ENCODE peak calls at places on chromosomes 6 and 20, in ten cellular contexts. One of them, this sample, is unnamed. For H3K4me1, the result is how much of the 10 kb centered on the place peaks cover.

GRCh38 chr6:56495654-56496053 is 147.0 kb downstream of the DST start:
- DNase-seq in SJSA1: no peak
- DNase-seq in mesendoderm: no peak
- DNase-seq in neural progenitor cell: no peak
- DNase-seq in A549: no peak
- DNase-seq in left lung: no peak
- DNase-seq in uterus: no peak
- DNase-seq in astrocyte: no peak
- DNase-seq in tibial nerve: no peak
- DNase-seq in tibial artery: no peak
- DNase-seq in this sample: no peak

GRCh38 chr6:128275030-128275429 is 245.4 kb downstream of the PTPRK start:
- DNase-seq in SJSA1: peak
- DNase-seq in mesendoderm: no peak
- DNase-seq in neural progenitor cell: no peak
- DNase-seq in A549: no peak
- DNase-seq in left lung: no peak
- DNase-seq in uterus: no peak
- DNase-seq in astrocyte: peak
- DNase-seq in tibial nerve: no peak
- DNase-seq in tibial artery: no peak
- DNase-seq in this sample: no peak

GRCh38 chr6:159830481-159831372 is 30.7 kb downstream of the PNLDC1 start:
- DNase-seq in SJSA1: no peak
- DNase-seq in mesendoderm: no peak
- DNase-seq in neural progenitor cell: no peak
- DNase-seq in A549: no peak
- DNase-seq in left lung: no peak
- DNase-seq in uterus: no peak
- DNase-seq in astrocyte: no peak
- DNase-seq in tibial nerve: no peak
- DNase-seq in tibial artery: peak
- DNase-seq in this sample: no peak

GRCh38 chr6:116512155-116512559 is 718 bp downstream of the CALHM5 start:
- DNase-seq in SJSA1: no peak
- DNase-seq in mesendoderm: no peak
- DNase-seq in neural progenitor cell: no peak
- DNase-seq in A549: no peak
- DNase-seq in left lung: no peak
- DNase-seq in uterus: no peak
- DNase-seq in astrocyte: no peak
- DNase-seq in tibial nerve: no peak
- DNase-seq in tibial artery: no peak
- DNase-seq in this sample: no peak

GRCh38 chr6:160337301-160337700 is 10.9 kb upstream of the SLC22A3 start:
- DNase-seq in SJSA1: no peak
- DNase-seq in mesendoderm: peak
- DNase-seq in neural progenitor cell: no peak
- DNase-seq in A549: no peak
- DNase-seq in left lung: no peak
- DNase-seq in uterus: no peak
- DNase-seq in astrocyte: peak
- DNase-seq in tibial nerve: no peak
- DNase-seq in tibial artery: no peak
- DNase-seq in this sample: no peak

GRCh38 chr6:166251655-166252054 is 56.5 kb downstream of the PRR18 start:
- DNase-seq in SJSA1: no peak
- DNase-seq in mesendoderm: no peak
- DNase-seq in neural progenitor cell: no peak
- DNase-seq in A549: no peak
- DNase-seq in left lung: no peak
- DNase-seq in uterus: no peak
- DNase-seq in astrocyte: no peak
- DNase-seq in tibial nerve: no peak
- DNase-seq in tibial artery: no peak
- DNase-seq in this sample: no peak

GRCh38 chr6:119894801-119895200 is 545.2 kb upstream of the MAN1A1 start:
- DNase-seq in SJSA1: no peak
- DNase-seq in mesendoderm: no peak
- DNase-seq in neural progenitor cell: no peak
- DNase-seq in A549: no peak
- DNase-seq in left lung: no peak
- DNase-seq in uterus: no peak
- DNase-seq in astrocyte: no peak
- DNase-seq in tibial nerve: no peak
- DNase-seq in tibial artery: no peak
- DNase-seq in this sample: no peak

GRCh38 chr20:6305536-6305935 is 182.7 kb upstream of the FERMT1 start:
- DNase-seq in SJSA1: no peak
- DNase-seq in mesendoderm: no peak
- DNase-seq in neural progenitor cell: no peak
- DNase-seq in A549: no peak
- DNase-seq in left lung: no peak
- DNase-seq in uterus: no peak
- DNase-seq in astrocyte: no peak
- DNase-seq in tibial nerve: no peak
- DNase-seq in tibial artery: no peak
- DNase-seq in this sample: no peak

GRCh38 chr20:62503414-62504178 is 27.8 kb upstream of the GATA5 start:
- DNase-seq in SJSA1: no peak
- DNase-seq in mesendoderm: no peak
- DNase-seq in neural progenitor cell: no peak
- DNase-seq in A549: no peak
- DNase-seq in left lung: no peak
- DNase-seq in uterus: no peak
- DNase-seq in astrocyte: no peak
- DNase-seq in tibial nerve: no peak
- DNase-seq in tibial artery: no peak
- DNase-seq in this sample: no peak

GRCh38 chr6:16089232-16089843 is 39.5 kb upstream of the MYLIP start:
- DNase-seq in SJSA1: no peak
- DNase-seq in mesendoderm: no peak
- DNase-seq in neural progenitor cell: no peak
- DNase-seq in A549: no peak
- DNase-seq in left lung: no peak
- DNase-seq in uterus: no peak
- DNase-seq in astrocyte: no peak
- DNase-seq in tibial nerve: no peak
- DNase-seq in tibial artery: no peak
- DNase-seq in this sample: no peak

GRCh38 chr6:129498950-129499870 is 210.8 kb downstream of the ARHGAP18 start:
- DNase-seq in SJSA1: peak
- DNase-seq in mesendoderm: peak
- DNase-seq in neural progenitor cell: peak
- DNase-seq in A549: peak
- DNase-seq in left lung: no peak
- DNase-seq in uterus: no peak
- DNase-seq in astrocyte: peak
- DNase-seq in tibial nerve: no peak
- DNase-seq in tibial artery: no peak
- DNase-seq in this sample: peak

GRCh38 chr20:33880396-33880795 is 69.2 kb downstream of the CHMP4B start:
- DNase-seq in SJSA1: no peak
- DNase-seq in mesendoderm: no peak
- DNase-seq in neural progenitor cell: no peak
- DNase-seq in A549: no peak
- DNase-seq in left lung: no peak
- DNase-seq in uterus: no peak
- DNase-seq in astrocyte: no peak
- DNase-seq in tibial nerve: no peak
- DNase-seq in tibial artery: no peak
- DNase-seq in this sample: no peak

GRCh38 chr20:21177767-21178166 is 51.9 kb downstream of the KIZ start:
- DNase-seq in SJSA1: no peak
- DNase-seq in mesendoderm: no peak
- DNase-seq in neural progenitor cell: no peak
- DNase-seq in A549: no peak
- DNase-seq in left lung: no peak
- DNase-seq in uterus: no peak
- DNase-seq in astrocyte: no peak
- DNase-seq in tibial nerve: no peak
- DNase-seq in tibial artery: no peak
- DNase-seq in this sample: no peak

GRCh38 chr6:41648921-41649320 is 10.7 kb downstream of the MDFI start:
- DNase-seq in SJSA1: no peak
- DNase-seq in mesendoderm: no peak
- DNase-seq in neural progenitor cell: no peak
- DNase-seq in A549: no peak
- DNase-seq in left lung: no peak
- DNase-seq in uterus: no peak
- DNase-seq in astrocyte: no peak
- DNase-seq in tibial nerve: no peak
- DNase-seq in tibial artery: peak
- DNase-seq in this sample: no peak

GRCh38 chr6:36125575-36125974 is 4.7 kb upstream of the MAPK13 start:
- DNase-seq in SJSA1: no peak
- DNase-seq in mesendoderm: no peak
- DNase-seq in neural progenitor cell: no peak
- DNase-seq in A549: no peak
- DNase-seq in left lung: no peak
- DNase-seq in uterus: no peak
- DNase-seq in astrocyte: no peak
- DNase-seq in tibial nerve: no peak
- DNase-seq in tibial artery: no peak
- DNase-seq in this sample: no peak

GRCh38 chr20:19272976-19273654 is 60.7 kb downstream of the SLC24A3 start:
- DNase-seq in SJSA1: no peak
- DNase-seq in mesendoderm: no peak
- DNase-seq in neural progenitor cell: no peak
- DNase-seq in A549: no peak
- DNase-seq in left lung: no peak
- DNase-seq in uterus: no peak
- DNase-seq in astrocyte: no peak
- DNase-seq in tibial nerve: no peak
- DNase-seq in tibial artery: peak
- DNase-seq in this sample: no peak

GRCh38 chr6:45822269-45822812 is 193.3 kb downstream of the CLIC5 start:
- DNase-seq in SJSA1: no peak
- DNase-seq in mesendoderm: no peak
- DNase-seq in neural progenitor cell: no peak
- DNase-seq in A549: no peak
- DNase-seq in left lung: no peak
- DNase-seq in uterus: no peak
- DNase-seq in astrocyte: no peak
- DNase-seq in tibial nerve: no peak
- DNase-seq in tibial artery: no peak
- DNase-seq in this sample: no peak

GRCh38 chr6:125910518-125910917 is 46.1 kb upstream of the HINT3 start:
- DNase-seq in SJSA1: peak
- DNase-seq in mesendoderm: no peak
- DNase-seq in neural progenitor cell: no peak
- DNase-seq in A549: no peak
- DNase-seq in left lung: no peak
- DNase-seq in uterus: no peak
- DNase-seq in astrocyte: peak
- DNase-seq in tibial nerve: no peak
- DNase-seq in tibial artery: no peak
- DNase-seq in this sample: no peak

GRCh38 chr6:158039178-158039557 is 57.5 kb downstream of the SYNJ2 start:
- DNase-seq in SJSA1: no peak
- DNase-seq in mesendoderm: peak
- DNase-seq in neural progenitor cell: peak
- DNase-seq in A549: no peak
- DNase-seq in left lung: no peak
- DNase-seq in uterus: no peak
- DNase-seq in astrocyte: peak
- DNase-seq in tibial nerve: no peak
- DNase-seq in tibial artery: peak
- DNase-seq in this sample: no peak

GRCh38 chr6:144809120-144809519 is 524.0 kb downstream of the UTRN start:
- DNase-seq in SJSA1: peak
- DNase-seq in mesendoderm: peak
- DNase-seq in neural progenitor cell: no peak
- DNase-seq in A549: no peak
- DNase-seq in left lung: no peak
- DNase-seq in uterus: no peak
- DNase-seq in astrocyte: peak
- DNase-seq in tibial nerve: no peak
- DNase-seq in tibial artery: no peak
- DNase-seq in this sample: no peak

GRCh38 chr20:52192296-52193007 is 873 bp upstream of the ZFP64 start:
- DNase-seq in SJSA1: no peak
- DNase-seq in mesendoderm: peak
- DNase-seq in neural progenitor cell: peak
- DNase-seq in A549: peak
- DNase-seq in left lung: peak
- DNase-seq in uterus: peak
- DNase-seq in astrocyte: no peak
- DNase-seq in tibial nerve: no peak
- DNase-seq in tibial artery: no peak
- DNase-seq in this sample: no peak

GRCh38 chr6:137910424-137910834 is 43.4 kb downstream of the TNFAIP3 start:
- DNase-seq in SJSA1: no peak
- DNase-seq in mesendoderm: no peak
- DNase-seq in neural progenitor cell: no peak
- DNase-seq in A549: no peak
- DNase-seq in left lung: peak
- DNase-seq in uterus: no peak
- DNase-seq in astrocyte: peak
- DNase-seq in tibial nerve: no peak
- DNase-seq in tibial artery: no peak
- DNase-seq in this sample: no peak
- H3K27ac ChIP-seq in SJSA1: no peak
- H3K27ac ChIP-seq in mesendoderm: no peak
- H3K27ac ChIP-seq in neural progenitor cell: no peak
- H3K27ac ChIP-seq in A549: no peak
- H3K27ac ChIP-seq in left lung: no peak
- H3K27ac ChIP-seq in uterus: no peak
- H3K27ac ChIP-seq in astrocyte: no peak
- H3K27ac ChIP-seq in tibial nerve: no peak
- H3K27ac ChIP-seq in tibial artery: no peak
- H3K27ac ChIP-seq in this sample: no peak

GRCh38 chr20:4829494-4830211 is 107.9 kb downstream of the PRND start:
- DNase-seq in SJSA1: no peak
- DNase-seq in mesendoderm: no peak
- DNase-seq in neural progenitor cell: no peak
- DNase-seq in A549: no peak
- DNase-seq in left lung: no peak
- DNase-seq in uterus: no peak
- DNase-seq in astrocyte: no peak
- DNase-seq in tibial nerve: no peak
- DNase-seq in tibial artery: peak
- DNase-seq in this sample: no peak
- H3K4me1 ChIP-seq in SJSA1: under half
- H3K4me1 ChIP-seq in mesendoderm: under half
- H3K4me1 ChIP-seq in neural progenitor cell: under half
- H3K4me1 ChIP-seq in A549: under half
- H3K4me1 ChIP-seq in left lung: under half
- H3K4me1 ChIP-seq in uterus: under half
- H3K4me1 ChIP-seq in astrocyte: under half
- H3K4me1 ChIP-seq in tibial nerve: under half
- H3K4me1 ChIP-seq in tibial artery: under half
- H3K4me1 ChIP-seq in this sample: under half

GRCh38 chr6:30894935-30895334 is 10.6 kb downstream of the DDR1 start:
- DNase-seq in SJSA1: no peak
- DNase-seq in mesendoderm: no peak
- DNase-seq in neural progenitor cell: no peak
- DNase-seq in A549: no peak
- DNase-seq in left lung: no peak
- DNase-seq in uterus: no peak
- DNase-seq in astrocyte: no peak
- DNase-seq in tibial nerve: no peak
- DNase-seq in tibial artery: no peak
- DNase-seq in this sample: no peak
- H3K27ac ChIP-seq in SJSA1: no peak
- H3K27ac ChIP-seq in mesendoderm: no peak
- H3K27ac ChIP-seq in neural progenitor cell: no peak
- H3K27ac ChIP-seq in A549: no peak
- H3K27ac ChIP-seq in left lung: no peak
- H3K27ac ChIP-seq in uterus: no peak
- H3K27ac ChIP-seq in astrocyte: no peak
- H3K27ac ChIP-seq in tibial nerve: no peak
- H3K27ac ChIP-seq in tibial artery: no peak
- H3K27ac ChIP-seq in this sample: no peak

GRCh38 chr6:156967852-156968251 is 190.7 kb downstream of the ARID1B start:
- DNase-seq in SJSA1: no peak
- DNase-seq in mesendoderm: no peak
- DNase-seq in neural progenitor cell: no peak
- DNase-seq in A549: no peak
- DNase-seq in left lung: no peak
- DNase-seq in uterus: no peak
- DNase-seq in astrocyte: no peak
- DNase-seq in tibial nerve: no peak
- DNase-seq in tibial artery: no peak
- DNase-seq in this sample: no peak
- H3K4me1 ChIP-seq in SJSA1: under half
- H3K4me1 ChIP-seq in mesendoderm: under half
- H3K4me1 ChIP-seq in neural progenitor cell: under half
- H3K4me1 ChIP-seq in A549: under half
- H3K4me1 ChIP-seq in left lung: under half
- H3K4me1 ChIP-seq in uterus: under half
- H3K4me1 ChIP-seq in astrocyte: under half
- H3K4me1 ChIP-seq in tibial nerve: under half
- H3K4me1 ChIP-seq in tibial artery: under half
- H3K4me1 ChIP-seq in this sample: under half